ENCODE peak calls at places on chromosomes 5 and 9, in ten cellular contexts. One of them, this sample, is unnamed.

GRCh38 chr9:19471737-19472648 is 63.2 kb downstream of the ACER2 start:
- DNase-seq in AG08396: peak
- DNase-seq in stimulated activated CD4-positive, alpha-beta T cell treated with anti-CD3 and anti-CD28 coated beads, Interleukin-15, amount 100 ng/mL, for 24 hours: peak
- DNase-seq in fibroblast of pulmonary artery: peak
- DNase-seq in Right ventricle myocardium inferior: no peak
- DNase-seq in endothelial cell: peak
- DNase-seq in COR-L47: peak
- DNase-seq in OCI-M1: peak
- DNase-seq in GM13977: peak
- DNase-seq in GM10248: peak
- DNase-seq in this sample: no peak

GRCh38 chr9:131590449-131590848 is 45.1 kb downstream of the PRRT1B start:
- DNase-seq in COR-L47: no peak
- DNase-seq in OCI-M1: no peak
- DNase-seq in stimulated activated CD4-positive, alpha-beta T cell treated with anti-CD3 and anti-CD28 coated beads, Interleukin-15, amount 100 ng/mL, for 24 hours: no peak
- DNase-seq in GM13977: no peak
- DNase-seq in Right ventricle myocardium inferior: peak
- DNase-seq in endothelial cell: no peak
- DNase-seq in fibroblast of pulmonary artery: no peak
- DNase-seq in GM10248: no peak
- DNase-seq in AG08396: no peak
- DNase-seq in this sample: no peak

GRCh38 chr5:89697581-89697980 is 712.0 kb downstream of the CETN3 start:
- DNase-seq in Right ventricle myocardium inferior: no peak
- DNase-seq in GM10248: no peak
- DNase-seq in GM13977: no peak
- DNase-seq in fibroblast of pulmonary artery: no peak
- DNase-seq in COR-L47: no peak
- DNase-seq in OCI-M1: no peak
- DNase-seq in stimulated activated CD4-positive, alpha-beta T cell treated with anti-CD3 and anti-CD28 coated beads, Interleukin-15, amount 100 ng/mL, for 24 hours: no peak
- DNase-seq in AG08396: no peak
- DNase-seq in endothelial cell: no peak
- DNase-seq in this sample: no peak

GRCh38 chr5:98631311-98632054 is 142.0 kb upstream of the RGMB start:
- DNase-seq in fibroblast of pulmonary artery: peak
- DNase-seq in AG08396: peak
- DNase-seq in Right ventricle myocardium inferior: no peak
- DNase-seq in GM10248: no peak
- DNase-seq in OCI-M1: no peak
- DNase-seq in stimulated activated CD4-positive, alpha-beta T cell treated with anti-CD3 and anti-CD28 coated beads, Interleukin-15, amount 100 ng/mL, for 24 hours: no peak
- DNase-seq in GM13977: no peak
- DNase-seq in endothelial cell: no peak
- DNase-seq in COR-L47: no peak
- DNase-seq in this sample: peak

GRCh38 chr5:141605523-141606277 is 13.1 kb downstream of the DIAPH1 start:
- DNase-seq in GM10248: peak
- DNase-seq in Right ventricle myocardium inferior: no peak
- DNase-seq in endothelial cell: peak
- DNase-seq in GM13977: peak
- DNase-seq in COR-L47: no peak
- DNase-seq in fibroblast of pulmonary artery: peak
- DNase-seq in AG08396: no peak
- DNase-seq in stimulated activated CD4-positive, alpha-beta T cell treated with anti-CD3 and anti-CD28 coated beads, Interleukin-15, amount 100 ng/mL, for 24 hours: peak
- DNase-seq in OCI-M1: peak
- DNase-seq in this sample: no peak

GRCh38 chr5:178583279-178583678 is 6.9 kb downstream of the COL23A1 start:
- DNase-seq in OCI-M1: no peak
- DNase-seq in Right ventricle myocardium inferior: no peak
- DNase-seq in fibroblast of pulmonary artery: no peak
- DNase-seq in GM10248: no peak
- DNase-seq in GM13977: no peak
- DNase-seq in endothelial cell: no peak
- DNase-seq in AG08396: no peak
- DNase-seq in stimulated activated CD4-positive, alpha-beta T cell treated with anti-CD3 and anti-CD28 coated beads, Interleukin-15, amount 100 ng/mL, for 24 hours: no peak
- DNase-seq in COR-L47: no peak
- DNase-seq in this sample: no peak

GRCh38 chr9:131530546-131530929 is 525 bp downstream of the UCK1 start:
- DNase-seq in COR-L47: peak
- DNase-seq in fibroblast of pulmonary artery: peak
- DNase-seq in GM10248: peak
- DNase-seq in OCI-M1: peak
- DNase-seq in Right ventricle myocardium inferior: no peak
- DNase-seq in endothelial cell: peak
- DNase-seq in GM13977: peak
- DNase-seq in AG08396: peak
- DNase-seq in stimulated activated CD4-positive, alpha-beta T cell treated with anti-CD3 and anti-CD28 coated beads, Interleukin-15, amount 100 ng/mL, for 24 hours: peak
- DNase-seq in this sample: no peak

GRCh38 chr5:132688536-132689409 is 15.0 kb downstream of the IL4 start:
- DNase-seq in fibroblast of pulmonary artery: peak
- DNase-seq in GM13977: no peak
- DNase-seq in Right ventricle myocardium inferior: no peak
- DNase-seq in GM10248: peak
- DNase-seq in stimulated activated CD4-positive, alpha-beta T cell treated with anti-CD3 and anti-CD28 coated beads, Interleukin-15, amount 100 ng/mL, for 24 hours: peak
- DNase-seq in AG08396: no peak
- DNase-seq in OCI-M1: peak
- DNase-seq in COR-L47: no peak
- DNase-seq in endothelial cell: no peak
- DNase-seq in this sample: no peak

This sample was measured in HS-27A.